ENCODE peak calls at places on chromosome 9, in ten cellular contexts. One of them, this sample, is unnamed.
A peak's percentile ranks its signal among the peaks of the same experiment; 100 is the strongest.

GRCh38 chr9:102273952-102274351 is 535.5 kb upstream of the GRIN3A start:
- DNase-seq in cortex of kidney: no peak
- DNase-seq in posterior cingulate gyrus: no peak
- DNase-seq in NCI-H69: peak; percentile 31
- DNase-seq in occipital lobe: no peak
- DNase-seq in skeletal muscle cell: peak; percentile 10
- DNase-seq in NCI-H82: no peak
- DNase-seq in HEK293T: no peak
- DNase-seq in ELF-1: no peak
- DNase-seq in immature natural killer cell: no peak
- DNase-seq in this sample: no peak

GRCh38 chr9:111037744-111038335 is 430 bp downstream of the LPAR1 start:
- DNase-seq in skeletal muscle cell: no peak
- DNase-seq in NCI-H82: peak; percentile 46
- DNase-seq in cortex of kidney: no peak
- DNase-seq in NCI-H69: peak; percentile 54
- DNase-seq in immature natural killer cell: peak; percentile 17
- DNase-seq in occipital lobe: no peak
- DNase-seq in posterior cingulate gyrus: peak; percentile 11
- DNase-seq in HEK293T: peak; percentile 63
- DNase-seq in ELF-1: peak; percentile 66
- DNase-seq in this sample: no peak

GRCh38 chr9:93950619-93951601 is 4.2 kb downstream of the BARX1 start:
- DNase-seq in ELF-1: peak; percentile 73
- DNase-seq in immature natural killer cell: no peak
- DNase-seq in NCI-H69: no peak
- DNase-seq in NCI-H82: peak; percentile 22
- DNase-seq in occipital lobe: no peak
- DNase-seq in HEK293T: no peak
- DNase-seq in cortex of kidney: no peak
- DNase-seq in skeletal muscle cell: no peak
- DNase-seq in posterior cingulate gyrus: no peak
- DNase-seq in this sample: no peak

GRCh38 chr9:4497855-4498254 is 7.6 kb downstream of the SLC1A1 start:
- DNase-seq in occipital lobe: no peak
- DNase-seq in cortex of kidney: no peak
- DNase-seq in immature natural killer cell: no peak
- DNase-seq in NCI-H82: no peak
- DNase-seq in ELF-1: no peak
- DNase-seq in skeletal muscle cell: no peak
- DNase-seq in NCI-H69: no peak
- DNase-seq in posterior cingulate gyrus: no peak
- DNase-seq in HEK293T: no peak
- DNase-seq in this sample: no peak

GRCh38 chr9:20209421-20210340 is 412.6 kb downstream of the MLLT3 start:
- DNase-seq in skeletal muscle cell: no peak
- DNase-seq in NCI-H69: no peak
- DNase-seq in posterior cingulate gyrus: no peak
- DNase-seq in immature natural killer cell: peak; percentile 34
- DNase-seq in occipital lobe: no peak
- DNase-seq in cortex of kidney: no peak
- DNase-seq in HEK293T: no peak
- DNase-seq in NCI-H82: no peak
- DNase-seq in ELF-1: no peak
- DNase-seq in this sample: peak; percentile 73

GRCh38 chr9:117782931-117783788 is 79.0 kb downstream of the TLR4 start:
- DNase-seq in ELF-1: peak; percentile 52
- DNase-seq in posterior cingulate gyrus: peak; percentile 89
- DNase-seq in skeletal muscle cell: peak; percentile 59
- DNase-seq in cortex of kidney: no peak
- DNase-seq in occipital lobe: peak; percentile 77
- DNase-seq in HEK293T: peak; percentile 24
- DNase-seq in NCI-H69: peak; percentile 92
- DNase-seq in immature natural killer cell: peak; percentile 75
- DNase-seq in NCI-H82: peak; percentile 82
- DNase-seq in this sample: peak; percentile 76

GRCh38 chr9:129783516-129784361 is 19.2 kb upstream of the TOR1B start:
- DNase-seq in NCI-H82: peak; percentile 77
- DNase-seq in cortex of kidney: no peak
- DNase-seq in NCI-H69: peak; percentile 76
- DNase-seq in occipital lobe: peak; percentile 62
- DNase-seq in posterior cingulate gyrus: peak; percentile 77
- DNase-seq in skeletal muscle cell: peak; percentile 25
- DNase-seq in ELF-1: peak; percentile 84
- DNase-seq in HEK293T: peak; percentile 87
- DNase-seq in immature natural killer cell: peak; percentile 73
- DNase-seq in this sample: peak; percentile 74

GRCh38 chr9:12921621-12922020 is 146.8 kb downstream of the LURAP1L start:
- DNase-seq in immature natural killer cell: no peak
- DNase-seq in occipital lobe: no peak
- DNase-seq in NCI-H82: no peak
- DNase-seq in skeletal muscle cell: no peak
- DNase-seq in ELF-1: no peak
- DNase-seq in posterior cingulate gyrus: no peak
- DNase-seq in HEK293T: no peak
- DNase-seq in cortex of kidney: no peak
- DNase-seq in NCI-H69: no peak
- DNase-seq in this sample: no peak

GRCh38 chr9:35835216-35835604 is 6.2 kb downstream of the TMEM8B start:
- DNase-seq in posterior cingulate gyrus: no peak
- DNase-seq in skeletal muscle cell: no peak
- DNase-seq in occipital lobe: no peak
- DNase-seq in NCI-H69: peak; percentile 27
- DNase-seq in immature natural killer cell: no peak
- DNase-seq in HEK293T: peak; percentile 49
- DNase-seq in NCI-H82: peak; percentile 22
- DNase-seq in cortex of kidney: no peak
- DNase-seq in ELF-1: peak; percentile 23
- DNase-seq in this sample: peak; percentile 29

GRCh38 chr9:1267581-1267980 is 217.4 kb downstream of the DMRT2 start:
- DNase-seq in occipital lobe: no peak
- DNase-seq in posterior cingulate gyrus: no peak
- DNase-seq in cortex of kidney: no peak
- DNase-seq in immature natural killer cell: no peak
- DNase-seq in skeletal muscle cell: no peak
- DNase-seq in HEK293T: no peak
- DNase-seq in NCI-H82: no peak
- DNase-seq in ELF-1: no peak
- DNase-seq in NCI-H69: no peak
- DNase-seq in this sample: no peak

GRCh38 chr9:81145331-81145963 is 543.9 kb downstream of the TLE1 start:
- DNase-seq in NCI-H69: no peak
- DNase-seq in immature natural killer cell: no peak
- DNase-seq in cortex of kidney: no peak
- DNase-seq in occipital lobe: no peak
- DNase-seq in skeletal muscle cell: peak; percentile 45
- DNase-seq in HEK293T: no peak
- DNase-seq in ELF-1: peak; percentile 29
- DNase-seq in posterior cingulate gyrus: no peak
- DNase-seq in NCI-H82: no peak
- DNase-seq in this sample: no peak

GRCh38 chr9:36443581-36443980 is 43.5 kb upstream of the RNF38 start:
- DNase-seq in NCI-H82: no peak
- DNase-seq in NCI-H69: no peak
- DNase-seq in skeletal muscle cell: no peak
- DNase-seq in posterior cingulate gyrus: no peak
- DNase-seq in occipital lobe: no peak
- DNase-seq in immature natural killer cell: no peak
- DNase-seq in HEK293T: no peak
- DNase-seq in ELF-1: no peak
- DNase-seq in cortex of kidney: no peak
- DNase-seq in this sample: no peak

GRCh38 chr9:92654481-92655301 is 15.2 kb downstream of the IPPK start:
- DNase-seq in ELF-1: no peak
- DNase-seq in posterior cingulate gyrus: no peak
- DNase-seq in occipital lobe: no peak
- DNase-seq in HEK293T: no peak
- DNase-seq in skeletal muscle cell: no peak
- DNase-seq in immature natural killer cell: no peak
- DNase-seq in NCI-H69: no peak
- DNase-seq in cortex of kidney: no peak
- DNase-seq in NCI-H82: no peak
- DNase-seq in this sample: no peak

GRCh38 chr9:108049671-108050494 is 560.3 kb upstream of the KLF4 start:
- DNase-seq in immature natural killer cell: no peak
- DNase-seq in HEK293T: no peak
- DNase-seq in posterior cingulate gyrus: no peak
- DNase-seq in occipital lobe: no peak
- DNase-seq in NCI-H69: peak; percentile 44
- DNase-seq in ELF-1: no peak
- DNase-seq in NCI-H82: no peak
- DNase-seq in cortex of kidney: no peak
- DNase-seq in skeletal muscle cell: no peak
- DNase-seq in this sample: no peak

GRCh38 chr9:108017671-108018070 is 528.1 kb upstream of the KLF4 start:
- DNase-seq in occipital lobe: no peak
- DNase-seq in immature natural killer cell: no peak
- DNase-seq in skeletal muscle cell: no peak
- DNase-seq in cortex of kidney: no peak
- DNase-seq in ELF-1: peak; percentile 23
- DNase-seq in NCI-H82: no peak
- DNase-seq in posterior cingulate gyrus: no peak
- DNase-seq in HEK293T: no peak
- DNase-seq in NCI-H69: no peak
- DNase-seq in this sample: no peak